ENCODE peak calls at places on chromosomes 16 and 17, in eight cellular contexts. G is foreskin fibroblast, J is adrenal gland, P is cardiac fibroblast, I is mesothelial cell of epicardium, Q is heart left ventricle, T is uterus, E is cardiac muscle cell. N is an unnamed sample.

GRCh38 chr17:74282587-74283370 is 8.7 kb downstream of the DNAI2 start:
- DNase-seq in Q (no peak), E (no peak), P (no peak), I (no peak), J (no peak), T (no peak), G (no peak), N (peak)

GRCh38 chr17:35871415-35871814 is 2.7 kb upstream of the HEATR9 start:
- DNase-seq in E (peak), Q (no peak), I (no peak), T (no peak), G (no peak), J (no peak), P (no peak), N (no peak)

GRCh38 chr16:12767897-12768296 is 35.8 kb downstream of the CPPED1 start:
- DNase-seq in P (no peak), T (no peak), Q (no peak), G (no peak), E (peak), J (no peak), I (no peak), N (no peak)

GRCh38 chr17:81635973-81636504 is 873 bp downstream of the NPLOC4 start:
- DNase-seq in G (peak), E (no peak), P (peak), T (no peak), J (peak), I (no peak), Q (no peak), N (no peak)

GRCh38 chr17:48610282-48611211 is at the start of gene HOXB7:
- DNase-seq in T (peak), J (peak), E (no peak), I (peak), Q (peak), P (no peak), G (no peak), N (no peak)

GRCh38 chr16:50246299-50247122 is 19.8 kb upstream of the ADCY7 start:
- DNase-seq in J (no peak), I (peak), G (no peak), P (no peak), T (no peak), E (no peak), Q (peak), N (no peak)

GRCh38 chr16:16861546-16861945 is 482.6 kb downstream of the NPIPA7 start:
- DNase-seq in E (peak), Q (peak), T (peak), I (peak), G (peak), P (peak), J (peak), N (no peak)

GRCh38 chr16:29820271-29820701 is at the start of gene MVP:
- DNase-seq in G (peak), P (peak), T (peak), I (no peak), Q (peak), E (peak), J (peak), N (peak)

GRCh38 chr17:28227278-28228108 is 91.5 kb upstream of the TMEM97 start:
- DNase-seq in P (peak), G (peak), Q (no peak), E (peak), I (peak), J (peak), T (no peak), N (peak)

GRCh38 chr17:48655913-48656312 is 29.8 kb upstream of the HOXB9 start:
- DNase-seq in I (no peak), J (no peak), P (no peak), Q (no peak), T (no peak), G (no peak), E (no peak), N (no peak)

GRCh38 chr17:78839762-78840529 is 668 bp downstream of the USP36 start:
- DNase-seq in T (peak), Q (peak), G (no peak), P (peak), I (no peak), J (peak), E (peak), N (peak)

GRCh38 chr16:17312100-17312732 is 158.5 kb downstream of the XYLT1 start:
- DNase-seq in Q (no peak), P (no peak), G (no peak), T (no peak), E (no peak), I (no peak), J (no peak), N (peak)

GRCh38 chr17:16473286-16474011 is 18.5 kb downstream of the LRRC75A start:
- DNase-seq in J (no peak), T (no peak), Q (no peak), G (no peak), P (no peak), E (no peak), I (no peak), N (no peak)

GRCh38 chr16:65116818-65117430 is 4.9 kb downstream of the CDH11 start:
- DNase-seq in I (no peak), Q (no peak), E (peak), P (peak), J (no peak), T (no peak), G (no peak), N (no peak)

GRCh38 chr17:11986179-11986938 is 10.9 kb downstream of the ZNF18 start:
- DNase-seq in P (no peak), G (no peak), J (no peak), I (no peak), T (peak), Q (no peak), E (peak), N (no peak)

GRCh38 chr17:8894673-8895578 is 27.5 kb upstream of the PIK3R6 start:
- DNase-seq in E (peak), P (peak), G (peak), I (peak), J (peak), T (no peak), Q (peak), N (peak)

GRCh38 chr17:35732806-35733136 is 1.3 kb downstream of the RASL10B start:
- DNase-seq in J (no peak), E (no peak), T (no peak), Q (no peak), I (no peak), P (no peak), G (no peak), N (no peak)

GRCh38 chr17:50830298-50830697 is 5.1 kb upstream of the WFIKKN2 start:
- DNase-seq in P (no peak), T (no peak), I (no peak), J (no peak), Q (no peak), G (no peak), E (peak), N (no peak)

GRCh38 chr16:80337786-80338185 is 203.0 kb upstream of the DYNLRB2 start:
- DNase-seq in P (no peak), Q (no peak), J (no peak), T (no peak), E (no peak), I (no peak), G (no peak), N (no peak)

GRCh38 chr16:56294014-56294413 is 102.7 kb downstream of the GNAO1 start:
- DNase-seq in G (no peak), P (no peak), Q (no peak), T (no peak), J (no peak), I (no peak), E (no peak), N (no peak)

GRCh38 chr16:3431779-3432219 is 11.5 kb downstream of the ZNF597 start:
- DNase-seq in T (peak), I (no peak), Q (peak), E (peak), P (peak), J (peak), G (no peak), N (no peak)

GRCh38 chr17:77322534-77323412 is 182.0 kb downstream of the SEC14L1 start:
- DNase-seq in P (peak), T (peak), Q (peak), G (peak), I (peak), J (peak), E (peak), N (peak)

GRCh38 chr16:48182979-48183537 is 27.3 kb upstream of the ABCC12 start:
- DNase-seq in E (no peak), T (no peak), G (no peak), J (no peak), P (no peak), I (no peak), Q (no peak), N (no peak)

GRCh38 chr16:1745900-1746692 is 25.2 kb downstream of the NME3 start:
- DNase-seq in Q (no peak), I (no peak), G (no peak), T (no peak), P (peak), E (peak), J (no peak), N (peak)

GRCh38 chr16:85335584-85336492 is 223.6 kb upstream of the CIBAR2 start:
- DNase-seq in P (peak), G (no peak), T (no peak), J (no peak), Q (no peak), E (peak), I (no peak), N (peak)

GRCh38 chr17:36650096-36650764 is 48.8 kb downstream of the MRM1 start:
- DNase-seq in T (no peak), I (no peak), P (no peak), J (no peak), E (no peak), Q (no peak), G (no peak), N (no peak)

GRCh38 chr17:27624555-27624954 is 6.4 kb upstream of the LGALS9 start:
- DNase-seq in G (no peak), T (no peak), J (no peak), E (no peak), I (no peak), P (no peak), Q (no peak), N (no peak)

GRCh38 chr17:17729620-17730249 is 48.5 kb downstream of the RAI1 start:
- DNase-seq in Q (no peak), J (no peak), E (no peak), P (no peak), G (no peak), T (no peak), I (no peak), N (peak)

GRCh38 chr16:30525844-30526136 is 576 bp downstream of the ZNF768 start:
- DNase-seq in T (no peak), Q (no peak), P (no peak), J (no peak), E (no peak), I (no peak), G (no peak), N (no peak)

GRCh38 chr16:65538945-65539344 is 417.1 kb upstream of the CDH11 start:
- DNase-seq in T (no peak), P (peak), E (peak), J (no peak), I (no peak), G (peak), Q (no peak), N (no peak)

GRCh38 chr16:67702130-67702529 is 17.0 kb downstream of the GFOD2 start:
- DNase-seq in J (no peak), Q (no peak), T (no peak), E (no peak), I (no peak), P (no peak), G (no peak), N (no peak)

GRCh38 chr16:11914759-11915643 is 755 bp downstream of the GSPT1 start:
- DNase-seq in I (peak), T (peak), P (peak), J (peak), Q (peak), G (no peak), E (peak), N (peak)

GRCh38 chr16:239948-240277 is 5.3 kb downstream of the FAM234A start:
- DNase-seq in E (peak), P (no peak), J (no peak), T (no peak), Q (peak), I (no peak), G (peak), N (no peak)

GRCh38 chr16:77223184-77223583 is 24.0 kb downstream of the SYCE1L start:
- DNase-seq in E (no peak), J (no peak), G (no peak), I (no peak), P (no peak), Q (no peak), T (no peak), N (peak)
- TF ChIP-seq CTCF in E (peak), J (no peak), G (peak), I (peak), P (peak), Q (peak), T (no peak), N (peak)

GRCh38 chr17:38352245-38353083 is 820 bp downstream of the SOCS7 start:
- DNase-seq in T (peak), Q (peak), G (no peak), J (peak), E (peak), P (peak), I (peak), N (peak)

GRCh38 chr17:38353084-38353604 is 1.5 kb downstream of the SOCS7 start:
- DNase-seq in T (no peak), J (no peak), E (peak), G (no peak), Q (no peak), I (no peak), P (no peak), N (no peak)

GRCh38 chr17:38350035-38350434 is 1.6 kb upstream of the SOCS7 start:
- DNase-seq in J (no peak), P (no peak), E (no peak), G (no peak), T (no peak), I (no peak), Q (no peak), N (no peak)

GRCh38 chr17:38353668-38354067 is 2.0 kb downstream of the SOCS7 start:
- DNase-seq in T (no peak), G (no peak), J (no peak), Q (no peak), E (no peak), I (no peak), P (no peak), N (no peak)

GRCh38 chr17:38351412-38352222 is at the start of gene SOCS7:
- DNase-seq in P (peak), J (peak), Q (peak), T (peak), G (peak), I (peak), E (peak), N (peak)
- TF ChIP-seq CTCF in P (no peak), J (no peak), Q (no peak), T (no peak), G (no peak), I (no peak), E (no peak), N (no peak)

GRCh38 chr17:39636587-39636926 is 387 bp upstream of the STARD3 start:
- DNase-seq in T (no peak), E (no peak), J (no peak), Q (no peak), I (no peak), G (no peak), P (no peak), N (no peak)
- TF ChIP-seq CTCF in T (no peak), E (no peak), J (no peak), Q (no peak), I (no peak), G (no peak), P (no peak), N (no peak)

GRCh38 chr17:53722407-53722806 is 100.3 kb upstream of the KIF2B start:
- DNase-seq in I (no peak), G (peak), E (peak), Q (no peak), P (peak), J (no peak), T (no peak), N (peak)
- TF ChIP-seq CTCF in I (no peak), G (no peak), E (no peak), Q (no peak), P (no peak), J (no peak), T (no peak), N (no peak)

GRCh38 chr17:15261818-15262290 is 3.3 kb downstream of the PMP22 start:
- DNase-seq in I (no peak), T (no peak), G (no peak), P (peak), E (peak), J (no peak), Q (no peak), N (no peak)

GRCh38 chr17:15263680-15264079 is 1.4 kb downstream of the PMP22 start:
- DNase-seq in E (no peak), I (no peak), Q (no peak), T (no peak), J (no peak), G (no peak), P (peak), N (no peak)

GRCh38 chr17:15263206-15263579 is 1.9 kb downstream of the PMP22 start:
- DNase-seq in P (peak), Q (peak), G (peak), E (peak), I (peak), T (peak), J (peak), N (peak)

GRCh38 chr17:15261063-15261817 is 3.9 kb downstream of the PMP22 start:
- DNase-seq in E (peak), T (peak), P (peak), Q (peak), G (peak), J (peak), I (peak), N (no peak)

DNA sequence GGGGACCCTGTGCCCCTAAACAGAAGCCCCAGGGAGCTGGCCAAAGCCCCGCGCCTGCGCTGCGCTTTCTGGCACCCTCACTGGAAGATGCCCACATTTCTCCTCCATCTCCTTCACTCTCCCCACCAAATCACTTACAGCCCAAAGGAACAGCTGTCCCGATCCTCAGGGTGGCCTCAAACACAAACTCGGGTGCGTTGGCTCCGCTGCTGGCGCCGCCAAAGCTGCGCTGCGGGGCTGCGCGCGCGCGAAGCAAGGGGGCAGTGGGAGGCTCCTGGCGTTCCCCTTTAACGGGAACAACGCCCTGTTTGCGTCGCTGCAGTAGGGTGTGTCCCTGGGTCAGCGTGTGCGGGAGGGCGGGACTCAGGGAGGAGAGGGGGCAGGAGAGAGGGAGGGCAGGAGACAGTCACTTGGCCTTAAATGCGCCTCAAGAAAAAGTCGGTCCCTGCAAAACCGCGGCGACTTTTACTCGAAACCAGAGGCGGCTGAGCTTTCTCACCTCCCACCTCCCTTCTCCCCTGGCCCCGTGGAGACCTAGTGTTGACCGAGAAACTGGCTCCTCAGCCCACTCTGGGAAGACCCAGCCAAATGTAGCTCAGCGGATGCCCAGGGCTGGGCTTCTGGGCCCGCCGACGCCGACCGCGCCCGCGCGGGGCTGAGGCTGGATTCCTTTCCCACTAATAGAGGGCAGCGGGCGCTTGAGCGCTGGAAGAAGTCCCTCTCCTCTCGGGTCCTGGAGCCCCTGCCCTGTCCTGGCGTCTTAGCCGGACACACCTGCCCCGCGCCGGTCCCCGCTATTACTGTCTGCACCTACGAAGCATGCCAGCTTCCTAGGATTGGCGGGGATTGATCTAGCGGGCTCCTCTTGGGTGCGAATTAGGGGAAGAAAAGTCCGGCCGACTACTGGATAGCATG is 2.6 kb downstream of the PMP22 start:
- DNase-seq in E (peak), Q (peak), G (peak), I (peak), T (peak), J (peak), P (peak), N (no peak)
- TF ChIP-seq CTCF in E (peak), Q (peak), G (no peak), I (no peak), T (peak), J (peak), P (peak), N (no peak)

GRCh38 chr16:28218109-28218508 is 6.3 kb upstream of the XPO6 start:
- DNase-seq in I (no peak), J (peak), P (peak), T (no peak), Q (no peak), G (peak), E (peak), N (peak)
- TF ChIP-seq CTCF in I (no peak), J (peak), P (peak), T (no peak), Q (peak), G (peak), E (peak), N (peak)

GRCh38 chr16:63720848-63721247 is 1401.0 kb downstream of the CDH11 start:
- DNase-seq in T (no peak), E (peak), J (no peak), I (no peak), P (no peak), Q (no peak), G (no peak), N (no peak)
- TF ChIP-seq CTCF in T (no peak), E (peak), J (no peak), I (no peak), P (peak), Q (peak), G (peak), N (no peak)

DNA sequence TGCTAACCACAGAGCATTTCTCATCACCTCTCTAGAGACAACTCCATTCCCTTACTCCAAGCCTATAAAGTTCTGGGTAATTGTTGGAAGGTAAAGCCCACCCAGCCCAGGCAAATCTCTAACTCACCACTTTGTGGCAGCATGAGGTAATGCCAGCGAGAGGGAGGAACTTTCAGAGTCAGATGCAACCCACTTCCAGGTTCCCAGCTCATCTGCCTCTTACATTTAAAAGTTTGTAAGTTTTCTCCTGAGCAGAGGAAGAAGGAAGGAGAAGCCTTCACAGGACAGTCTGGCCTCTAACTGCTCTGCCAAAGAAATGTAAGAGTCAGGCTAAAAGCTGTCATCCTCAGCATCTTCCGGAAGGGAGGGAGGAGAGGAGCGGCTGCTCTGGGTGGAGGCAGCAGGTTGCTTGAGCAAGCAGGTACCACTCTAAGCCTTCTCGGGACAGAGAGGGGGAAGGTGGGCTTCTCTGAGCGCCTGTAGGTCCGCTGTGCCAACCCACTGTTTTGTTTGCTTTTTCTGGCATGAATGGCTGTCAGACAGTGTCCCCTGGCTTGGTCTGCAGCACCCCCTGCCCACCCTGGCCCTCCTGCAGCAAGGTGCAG is 1.0 kb downstream of the ZNF319 start:
- DNase-seq in T (no peak), Q (no peak), G (no peak), E (no peak), I (no peak), J (no peak), P (peak), N (peak)
- TF ChIP-seq CTCF in T (no peak), Q (no peak), G (no peak), E (no peak), I (no peak), J (no peak), P (peak), N (no peak)

GRCh38 chr17:63113167-63113566 is 147.1 kb downstream of the TANC2 start:
- DNase-seq in G (no peak), P (peak), J (no peak), Q (no peak), T (no peak), I (no peak), E (peak), N (peak)
- TF ChIP-seq CTCF in G (no peak), P (peak), J (peak), Q (peak), T (no peak), I (no peak), E (peak), N (no peak)

N was measured in MCF 10A.